ENCODE peak calls at places on chromosome 19, in six cellular contexts. L is PC-3, V is H9, Z is psoas muscle, Y is PC-9, I is osteoblast. M is an unnamed sample.

GRCh38 chr19:2917275-2918184 is 16.8 kb downstream of the ZNF57 start:
- DNase-seq in L (no peak), Z (no peak), Y (no peak), V (no peak), I (no peak), M (peak; percentile 9)

GRCh38 chr19:50205681-50206138 is 2.3 kb downstream of the MYH14 start:
- DNase-seq in Z (no peak), Y (peak; percentile 91), I (peak; percentile 49), V (peak; percentile 59), L (no peak), M (no peak)

GRCh38 chr19:50315773-50316448 is 13.3 kb downstream of the KCNC3 start:
- DNase-seq in Z (no peak), V (peak; percentile 84), L (no peak), Y (no peak), I (peak; percentile 63), M (no peak)

GRCh38 chr19:1725100-1726064 is 27.9 kb upstream of the ONECUT3 start:
- DNase-seq in I (peak; percentile 100), Z (peak; percentile 50), Y (no peak), V (peak; percentile 88), L (peak; percentile 46), M (no peak)

GRCh38 chr19:28074773-28075172 is 1138.2 kb downstream of the UQCRFS1 start:
- DNase-seq in V (no peak), I (no peak), Z (no peak), L (no peak), Y (no peak), M (no peak)

GRCh38 chr19:2154587-2155075 is 3.3 kb upstream of the AP3D1 start:
- DNase-seq in V (no peak), I (peak; percentile 56), Z (no peak), Y (peak; percentile 96), L (peak; percentile 82), M (no peak)

GRCh38 chr19:35975608-35976214 is 19.3 kb upstream of the SDHAF1 start:
- DNase-seq in Z (no peak), Y (no peak), V (no peak), L (peak; percentile 18), I (no peak), M (no peak)

GRCh38 chr19:12611361-12611699 is 610 bp downstream of the ZNF791 start:
- DNase-seq in Y (peak; percentile 43), V (peak; percentile 66), L (peak; percentile 81), Z (peak; percentile 77), I (peak; percentile 95), M (peak; percentile 82)

GRCh38 chr19:15264933-15265206 is 32.6 kb upstream of the EPHX3 start:
- DNase-seq in V (no peak), L (no peak), Y (no peak), I (peak; percentile 3), Z (no peak), M (no peak)

GRCh38 chr19:46040952-46041500 is at the start of gene IGFL4:
- DNase-seq in L (peak; percentile 42), Y (peak; percentile 80), V (no peak), Z (no peak), I (no peak), M (no peak)

GRCh38 chr19:43362179-43362578 is 8.7 kb downstream of the CD177 start:
- DNase-seq in Y (no peak), L (no peak), I (peak; percentile 66), V (no peak), Z (no peak), M (no peak)

GRCh38 chr19:41555752-41556151 is 20.2 kb upstream of the CEACAM21 start:
- DNase-seq in Z (no peak), L (no peak), V (no peak), I (no peak), Y (no peak), M (no peak)
- H3K27ac ChIP-seq in Z (no peak overlapping the region), L (no peak overlapping the region), V (no peak overlapping the region), I (no peak overlapping the region), Y (no peak overlapping the region), M (no peak overlapping the region)

DNA sequence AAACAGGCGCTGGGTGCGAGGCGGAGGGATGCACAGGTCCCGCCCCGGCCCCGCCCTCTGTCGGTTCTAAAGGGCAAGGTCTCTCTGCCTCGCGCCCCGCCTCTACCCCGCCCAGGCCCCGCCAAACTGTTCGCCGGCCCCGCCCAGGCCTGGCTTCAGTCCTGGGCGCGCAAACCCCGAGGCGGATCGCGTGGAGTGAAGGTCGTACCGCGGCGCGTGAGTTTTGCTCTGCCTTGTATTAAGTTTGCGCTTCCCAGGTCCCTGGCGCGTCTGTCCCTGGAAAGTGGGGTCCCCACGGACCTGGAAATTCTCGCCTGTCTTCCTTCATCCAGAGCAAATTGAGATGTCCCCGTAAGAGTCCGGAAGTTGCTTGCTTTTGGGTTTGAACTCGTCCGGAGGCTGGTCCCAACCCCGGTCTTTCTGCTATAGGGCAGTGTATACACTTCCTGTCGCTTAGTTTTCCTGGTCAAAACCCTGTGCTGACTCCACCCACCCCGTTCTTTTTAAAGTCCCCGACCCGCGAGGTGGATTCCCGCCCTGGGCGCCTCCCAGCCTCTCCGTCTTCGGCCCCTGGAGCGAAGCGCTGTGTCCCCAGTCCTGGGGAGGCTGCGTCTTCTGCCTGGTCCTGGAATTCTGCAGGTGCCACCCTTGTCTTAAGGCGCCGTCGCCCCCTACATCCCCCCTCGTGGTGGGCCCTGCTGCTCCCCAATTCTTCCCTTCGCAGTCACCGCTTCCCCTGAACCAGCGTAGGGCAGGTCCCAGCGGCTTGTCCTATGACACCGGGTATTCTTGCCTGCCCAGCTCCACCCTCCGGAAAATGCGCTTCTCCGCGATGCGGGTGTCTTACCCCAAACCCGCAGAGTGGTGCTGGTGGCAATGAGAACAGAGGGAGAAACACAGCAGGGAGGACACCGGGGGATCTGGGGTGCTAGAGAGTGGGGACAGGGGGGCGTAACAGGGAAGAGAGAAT is 8.6 kb downstream of the ZNF808 start:
- DNase-seq in L (no peak), Z (peak; percentile 91), Y (no peak), I (peak; percentile 82), V (peak; percentile 93), M (peak; percentile 85)
- H3K27ac ChIP-seq in L (no peak overlapping the region), Z (peak overlapping the region; percentile 70), Y (no peak overlapping the region), I (no peak overlapping the region), V (no peak overlapping the region), M (peak overlapping the region; percentile 84)

DNA sequence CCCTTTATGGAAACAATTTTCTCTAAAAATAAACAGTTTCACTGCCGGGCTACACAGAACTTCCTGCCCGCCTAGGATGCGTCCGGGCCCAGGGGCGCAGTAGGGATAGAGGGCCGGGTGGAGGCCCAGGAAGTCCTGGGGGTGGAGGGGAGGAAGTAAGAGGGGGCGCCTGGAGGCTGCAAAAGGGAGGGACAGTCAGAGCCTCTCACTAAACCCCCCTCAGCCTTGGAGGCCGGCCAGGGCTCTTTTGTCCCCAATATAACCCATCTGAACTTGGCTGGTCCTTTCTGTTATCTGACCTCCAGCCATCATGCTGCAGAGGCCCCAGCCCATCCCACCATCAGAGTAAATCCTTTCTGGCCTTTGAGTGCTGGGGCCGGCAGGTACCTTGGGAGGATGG is 2.2 kb downstream of the KANK2 start:
- DNase-seq in Z (no peak), L (no peak), V (no peak), I (peak; percentile 93), Y (no peak), M (no peak)
- H3K27ac ChIP-seq in Z (peak overlapping the region; percentile 58), L (no peak overlapping the region), V (no peak overlapping the region), I (peak overlapping the region; percentile 15), Y (no peak overlapping the region), M (peak overlapping the region; percentile 87)

DNA sequence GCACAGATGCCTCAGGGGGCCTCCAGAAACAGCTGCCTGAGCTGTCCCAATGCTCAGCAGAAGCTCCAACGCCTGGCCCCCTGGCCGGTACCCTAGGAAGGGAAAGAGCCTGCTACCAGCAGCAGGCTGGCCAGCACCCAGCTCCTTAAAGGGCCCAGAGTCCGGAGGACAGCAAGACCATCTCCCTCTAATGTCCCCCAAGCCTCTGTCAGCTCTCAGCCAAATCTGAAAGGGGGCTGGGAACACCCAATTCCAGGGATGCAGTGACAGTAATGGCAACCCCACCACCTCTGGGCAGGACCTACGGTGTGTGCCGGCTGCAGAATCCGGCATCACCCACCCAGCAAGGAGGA is 4.2 kb downstream of the PPP6R1 start:
- DNase-seq in V (no peak), I (no peak), Z (no peak), L (no peak), Y (no peak), M (no peak)
- H3K27ac ChIP-seq in V (no peak overlapping the region), I (no peak overlapping the region), Z (no peak overlapping the region), L (peak overlapping the region; percentile 95), Y (no peak overlapping the region), M (peak overlapping the region; percentile 66)

GRCh38 chr19:8000298-8001038 is 5.0 kb downstream of the ELAVL1 start:
- DNase-seq in I (no peak), V (no peak), Z (no peak), Y (no peak), L (no peak), M (no peak)

GRCh38 chr19:8001995-8002849 is 3.2 kb downstream of the ELAVL1 start:
- DNase-seq in L (peak; percentile 97), I (peak; percentile 98), Y (peak; percentile 76), V (peak; percentile 95), Z (peak; percentile 80), M (peak; percentile 84)

GRCh38 chr19:8004001-8004400 is 1.4 kb downstream of the ELAVL1 start:
- DNase-seq in L (no peak), Z (no peak), Y (no peak), V (no peak), I (no peak), M (no peak)

GRCh38 chr19:7999376-7999775 is 6.1 kb downstream of the ELAVL1 start:
- DNase-seq in L (no peak), Y (no peak), V (no peak), Z (no peak), I (no peak), M (no peak)

DNA sequence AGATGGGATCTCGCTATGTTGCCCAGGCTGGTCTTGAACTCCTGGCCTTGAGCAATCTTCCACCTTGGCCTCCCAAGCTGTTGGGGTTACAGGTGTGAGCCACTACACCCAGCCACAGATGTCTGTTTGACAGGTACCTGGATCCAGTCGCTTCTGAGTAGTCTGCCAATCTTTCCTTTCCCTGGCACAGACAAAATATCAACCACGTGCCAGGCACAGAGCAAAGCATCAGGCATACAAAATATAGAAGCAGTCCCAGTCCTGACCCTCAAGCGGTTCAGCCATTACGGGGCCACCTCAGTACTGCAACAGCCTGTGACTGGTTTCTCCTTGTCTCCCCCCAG is 3.8 kb downstream of the ELAVL1 start:
- DNase-seq in V (no peak), Z (no peak), Y (no peak), L (no peak), I (no peak), M (no peak)
- H3K27ac ChIP-seq in V (no peak overlapping the region), Z (peak overlapping the region; percentile 76), Y (no peak overlapping the region), L (peak overlapping the region; percentile 74), I (peak overlapping the region; percentile 73), M (peak overlapping the region; percentile 51)

GRCh38 chr19:29768166-29768565 is 43.6 kb upstream of the CCNE1 start:
- DNase-seq in Y (no peak), V (no peak), I (no peak), L (no peak), Z (no peak), M (no peak)
- H3K27ac ChIP-seq in Y (no peak overlapping the region), V (no peak overlapping the region), I (no peak overlapping the region), L (no peak overlapping the region), Z (no peak overlapping the region), M (no peak overlapping the region)

GRCh38 chr19:34321735-34322134 is 43.3 kb upstream of the GPI start:
- DNase-seq in V (no peak), I (no peak), Y (no peak), L (no peak), Z (no peak), M (no peak)

GRCh38 chr19:34317311-34317927 is 47.6 kb upstream of the GPI start:
- DNase-seq in I (no peak), Z (no peak), Y (peak; percentile 65), V (no peak), L (no peak), M (no peak)

GRCh38 chr19:34319230-34319585 is 45.8 kb upstream of the GPI start:
- DNase-seq in L (peak; percentile 39), Y (peak; percentile 96), Z (no peak), V (no peak), I (no peak), M (no peak)

GRCh38 chr19:34319785-34320184 is 45.2 kb upstream of the GPI start:
- DNase-seq in I (no peak), V (no peak), L (no peak), Z (peak; percentile 44), Y (peak; percentile 90), M (no peak)

GRCh38 chr19:34320277-34320676 is 44.7 kb upstream of the GPI start:
- DNase-seq in V (no peak), I (no peak), Z (no peak), L (no peak), Y (no peak), M (no peak)
- H3K27ac ChIP-seq in V (no peak overlapping the region), I (no peak overlapping the region), Z (peak overlapping the region; percentile 72), L (no peak overlapping the region), Y (peak overlapping the region; percentile 91), M (no peak overlapping the region)